ENCODE peak calls at places on chromosomes 16 and 17, in eight cellular contexts. J, R, N, F, W, T, X and U are unnamed samples.

GRCh38 chr17:44097110-44097810 is 26.2 kb downstream of the HDAC5 start:
- DNase-seq in N (no peak), T (no peak), F (peak; percentile 71), W (no peak), R (no peak), J (peak; percentile 81), X (peak; percentile 55), U (no peak)

GRCh38 chr16:62256406-62256805 is 220.2 kb upstream of the CDH8 start:
- DNase-seq in T (no peak), J (no peak), F (no peak), R (no peak), W (no peak), N (no peak), X (peak; percentile 4), U (no peak)

GRCh38 chr16:57022445-57022844 is 33.1 kb downstream of the NLRC5 start:
- DNase-seq in F (no peak), T (no peak), W (no peak), X (no peak), J (no peak), N (no peak), R (no peak), U (no peak)

GRCh38 chr17:50527155-50527762 is 5.3 kb upstream of the EPN3 start:
- DNase-seq in T (no peak), W (no peak), R (no peak), X (no peak), N (no peak), J (no peak), F (no peak), U (no peak)

GRCh38 chr16:30694926-30695678 is 3.9 kb upstream of the SRCAP start:
- DNase-seq in W (no peak), X (no peak), F (no peak), J (no peak), T (no peak), R (no peak), N (no peak), U (no peak)

GRCh38 chr16:9040766-9041430 is 50.5 kb upstream of the HAPSTR1 start:
- DNase-seq in F (no peak), T (no peak), X (no peak), W (no peak), R (no peak), J (no peak), N (no peak), U (no peak)

GRCh38 chr17:28612936-28613872 is 781 bp downstream of the RSKR start:
- DNase-seq in J (peak; percentile 22), R (no peak), X (peak; percentile 39), W (peak; percentile 58), N (peak; percentile 49), T (no peak), F (no peak), U (no peak)

GRCh38 chr17:19346351-19347255 is 15.9 kb downstream of the B9D1 start:
- DNase-seq in X (peak; percentile 84), N (peak; percentile 80), W (no peak), T (peak; percentile 94), R (peak; percentile 94), F (peak; percentile 77), J (peak; percentile 91), U (peak; percentile 96)

GRCh38 chr16:85675528-85675927 is 13.2 kb downstream of the GINS2 start:
- DNase-seq in W (no peak), R (no peak), J (peak; percentile 56), X (peak; percentile 45), F (no peak), N (no peak), T (no peak), U (no peak)

GRCh38 chr16:28974437-28975157 is at the start of gene SPNS1:
- DNase-seq in F (peak; percentile 98), X (peak; percentile 98), N (peak; percentile 98), T (peak; percentile 99), J (peak; percentile 97), W (peak; percentile 99), R (peak; percentile 99), U (peak; percentile 97)

GRCh38 chr17:27529230-27529796 is 73.1 kb downstream of the KSR1 start:
- DNase-seq in R (no peak), X (peak; percentile 83), T (no peak), N (no peak), J (peak; percentile 76), F (no peak), W (peak; percentile 34), U (no peak)

GRCh38 chr17:145671-146541 is 8.5 kb downstream of the SCGB1C2 start:
- DNase-seq in R (peak; percentile 66), N (peak; percentile 3), T (peak; percentile 49), X (no peak), F (peak; percentile 12), J (no peak), W (no peak), U (no peak)

GRCh38 chr17:43671075-43671692 is 9.5 kb upstream of the MEOX1 start:
- DNase-seq in N (no peak), J (no peak), X (no peak), R (no peak), F (no peak), T (no peak), W (no peak), U (no peak)

GRCh38 chr17:53061446-53061845 is 761.3 kb upstream of the KIF2B start:
- DNase-seq in N (no peak), W (no peak), J (no peak), T (no peak), R (no peak), X (no peak), F (no peak), U (no peak)

DNA sequence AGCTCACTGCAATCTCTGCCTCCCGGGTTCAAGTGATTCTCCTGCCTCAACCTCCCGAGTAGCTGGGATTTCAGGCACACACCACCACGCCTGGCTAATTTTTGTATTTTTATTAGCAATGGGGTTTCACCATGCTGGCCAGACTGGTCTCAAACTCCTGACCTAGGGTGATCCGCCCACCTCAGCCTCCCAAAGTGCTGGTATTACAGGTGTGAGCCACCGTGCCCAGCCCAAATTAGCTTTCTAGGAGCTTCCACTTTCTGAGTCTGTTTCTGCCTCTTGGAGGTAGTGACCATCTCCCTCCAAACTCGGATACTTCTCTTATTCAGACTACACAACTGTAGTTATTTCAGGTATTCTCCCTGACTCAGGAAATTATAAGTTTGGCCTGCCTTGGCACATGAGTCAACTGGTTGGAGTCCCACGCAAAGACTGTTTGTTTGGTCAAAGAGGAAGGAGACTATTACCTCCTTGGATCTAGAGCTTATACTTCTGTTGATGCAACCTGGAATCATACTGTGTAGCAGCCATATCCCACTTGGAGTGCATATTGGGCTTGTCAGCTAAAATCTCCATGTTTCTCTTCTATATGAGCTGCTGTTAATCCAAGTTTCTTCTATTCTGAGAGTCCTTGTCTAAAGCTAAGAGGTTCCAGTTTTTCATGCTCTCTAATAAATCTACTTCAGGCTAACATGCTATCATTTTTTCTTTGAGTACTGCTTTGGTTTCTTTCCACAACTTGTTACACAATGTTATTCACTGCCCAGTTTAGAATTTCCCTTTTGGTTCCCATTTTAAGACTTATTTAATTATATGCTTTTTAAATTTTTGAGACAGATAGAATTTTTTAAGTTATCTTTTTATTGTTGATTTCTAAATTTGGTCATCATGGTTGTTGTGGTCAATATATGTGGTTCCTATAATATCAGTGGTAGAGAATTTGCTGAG is 7.5 kb downstream of the IL4R start:
- DNase-seq in W (no peak), T (no peak), X (no peak), N (no peak), R (peak; percentile 16), J (peak; percentile 48), F (no peak), U (no peak)
- H3K4me1 ChIP-seq in W (peaks cover 37% of the 10 kb centered on the region), T (peaks cover 16% of the 10 kb centered on the region), X (peaks cover 36% of the 10 kb centered on the region), N (peaks cover 36% of the 10 kb centered on the region), R (no peaks in the 10 kb centered on the region), J (peaks cover 29% of the 10 kb centered on the region), F (no peaks in the 10 kb centered on the region), U (peaks cover 99% of the 10 kb centered on the region)

GRCh38 chr17:81398170-81398854 is 3.1 kb downstream of the BAHCC1 start:
- DNase-seq in W (peak; percentile 55), T (no peak), N (no peak), X (peak; percentile 58), F (peak; percentile 51), J (peak; percentile 49), R (no peak), U (no peak)

GRCh38 chr17:81400154-81400938 is 5.1 kb downstream of the BAHCC1 start:
- DNase-seq in F (peak; percentile 56), J (peak; percentile 60), N (no peak), R (no peak), T (no peak), X (peak; percentile 68), W (peak; percentile 59), U (no peak)

GRCh38 chr17:81397314-81398169 is 2.3 kb downstream of the BAHCC1 start:
- DNase-seq in J (peak; percentile 62), T (no peak), W (peak; percentile 73), F (peak; percentile 43), N (no peak), X (peak; percentile 81), R (no peak), U (no peak)

GRCh38 chr17:81399481-81400153 is 4.4 kb downstream of the BAHCC1 start:
- DNase-seq in J (no peak), T (no peak), W (no peak), X (peak; percentile 52), N (no peak), R (no peak), F (peak; percentile 48), U (no peak)

GRCh38 chr17:81398855-81399451 is 3.7 kb downstream of the BAHCC1 start:
- DNase-seq in J (no peak), X (peak; percentile 60), W (no peak), F (no peak), T (no peak), N (no peak), R (no peak), U (no peak)
- H3K4me1 ChIP-seq in J (peaks cover 26% of the 10 kb centered on the region), X (peaks cover 49% of the 10 kb centered on the region), W (peaks cover 48% of the 10 kb centered on the region), F (peaks cover 42% of the 10 kb centered on the region), T (peaks cover 34% of the 10 kb centered on the region), N (peaks cover 56% of the 10 kb centered on the region), R (no peaks in the 10 kb centered on the region), U (peaks cover 33% of the 10 kb centered on the region)

GRCh38 chr16:70298988-70299938 is at the start of gene DDX19B:
- DNase-seq in R (peak; percentile 95), T (peak; percentile 89), F (peak; percentile 85), J (peak; percentile 64), N (peak; percentile 59), X (peak; percentile 79), W (peak; percentile 75), U (peak; percentile 79)

GRCh38 chr16:70301121-70301520 is 2.1 kb downstream of the DDX19B start:
- DNase-seq in F (no peak), R (no peak), N (no peak), T (no peak), X (no peak), J (no peak), W (no peak), U (no peak)

GRCh38 chr16:70304892-70305448 is 6.0 kb downstream of the DDX19B start:
- DNase-seq in J (no peak), X (no peak), T (no peak), W (no peak), R (peak; percentile 9), F (no peak), N (no peak), U (no peak)

GRCh38 chr16:70306880-70307279 is 7.9 kb downstream of the DDX19B start:
- DNase-seq in F (no peak), T (no peak), W (no peak), N (no peak), R (no peak), J (no peak), X (no peak), U (no peak)

GRCh38 chr16:70302745-70303144 is 3.8 kb downstream of the DDX19B start:
- DNase-seq in X (no peak), J (no peak), N (no peak), R (no peak), F (no peak), T (no peak), W (no peak), U (no peak)
- H3K4me1 ChIP-seq in X (peaks cover 12% of the 10 kb centered on the region), J (peaks cover 3% of the 10 kb centered on the region), N (peaks cover 18% of the 10 kb centered on the region), R (no peaks in the 10 kb centered on the region), F (peaks cover 8% of the 10 kb centered on the region), T (peaks cover 7% of the 10 kb centered on the region), W (peaks cover 4% of the 10 kb centered on the region), U (peaks cover 8% of the 10 kb centered on the region)

GRCh38 chr16:10745856-10746255 is 2.2 kb downstream of the NUBP1 start:
- DNase-seq in R (no peak), X (no peak), W (peak; percentile 30), N (no peak), T (no peak), J (no peak), F (no peak), U (no peak)
- H3K4me1 ChIP-seq in R (peaks cover 2% of the 10 kb centered on the region), X (peaks cover 12% of the 10 kb centered on the region), W (peaks cover 36% of the 10 kb centered on the region), N (peaks cover 13% of the 10 kb centered on the region), T (peaks cover 24% of the 10 kb centered on the region), J (peaks cover 9% of the 10 kb centered on the region), F (peaks cover 20% of the 10 kb centered on the region), U (peaks cover 6% of the 10 kb centered on the region)